ENCODE peak calls at places on chromosomes 2 and 18, in eight cellular contexts. K is prostate gland, U is K562, Y is GM12891, B is esophagus muscularis mucosa, O is spleen, X is upper lobe of left lung, L is sigmoid colon. S is an unnamed sample.

GRCh38 chr2:23321767-23322166 is 63.2 kb upstream of the KLHL29 start:
- DNase-seq in K (no peak), U (no peak), Y (no peak), B (no peak), O (no peak), X (no peak), L (no peak), S (no peak)

GRCh38 chr2:234986866-234987720 is 35.3 kb downstream of the SH3BP4 start:
- DNase-seq in K (no peak), U (no peak), Y (no peak), B (no peak), O (no peak), X (no peak), L (no peak), S (no peak)

GRCh38 chr2:220504890-220505564 is 877.6 kb downstream of the SLC4A3 start:
- DNase-seq in K (no peak), U (no peak), Y (no peak), B (no peak), O (no peak), X (no peak), L (no peak), S (no peak)

GRCh38 chr18:27996792-27997191 is 180.1 kb downstream of the CDH2 start:
- DNase-seq in K (no peak), U (no peak), Y (no peak), B (no peak), O (no peak), X (no peak), L (no peak), S (no peak)

GRCh38 chr2:128374711-128375413 is 56.2 kb upstream of the HS6ST1 start:
- DNase-seq in K (peak; percentile 45), U (no peak), Y (no peak), B (no peak), O (peak; percentile 68), X (peak; percentile 22), L (no peak), S (peak; percentile 24)

GRCh38 chr2:86453838-86454237 is 12.7 kb downstream of the KDM3A start:
- DNase-seq in K (peak; percentile 66), U (no peak), Y (no peak), B (no peak), O (no peak), X (peak; percentile 32), L (no peak), S (peak; percentile 83)

GRCh38 chr18:13103366-13103765 is 112.2 kb downstream of the CEP192 start:
- DNase-seq in K (no peak), U (no peak), Y (no peak), B (no peak), O (no peak), X (no peak), L (no peak), S (no peak)

GRCh38 chr2:22355816-22356433 is 1029.1 kb upstream of the KLHL29 start:
- DNase-seq in K (peak; percentile 55), U (peak; percentile 42), Y (peak; percentile 4), B (no peak), O (no peak), X (peak; percentile 46), L (peak; percentile 69), S (peak; percentile 51)

GRCh38 chr2:226127682-226128081 is 671.9 kb downstream of the IRS1 start:
- DNase-seq in K (no peak), U (no peak), Y (no peak), B (no peak), O (no peak), X (no peak), L (no peak), S (no peak)

GRCh38 chr2:106983305-106983704 is 97.3 kb upstream of the ST6GAL2 start:
- DNase-seq in K (no peak), U (no peak), Y (no peak), B (no peak), O (no peak), X (no peak), L (no peak), S (no peak)
- TF ChIP-seq POLR2A in K (no peak), U (no peak), Y (no peak), B (no peak), O (no peak), X (no peak), L (no peak), S (no peak)

GRCh38 chr18:75859533-75859932 is 432.0 kb upstream of the SMIM21 start:
- DNase-seq in K (no peak), U (no peak), Y (no peak), B (peak; percentile 39), O (no peak), X (no peak), L (no peak), S (no peak)

GRCh38 chr18:75857558-75857957 is 430.1 kb upstream of the SMIM21 start:
- DNase-seq in K (no peak), U (no peak), Y (no peak), B (no peak), O (no peak), X (no peak), L (no peak), S (no peak)

GRCh38 chr18:75860166-75860565 is 432.7 kb upstream of the SMIM21 start:
- DNase-seq in K (no peak), U (no peak), Y (no peak), B (no peak), O (no peak), X (no peak), L (no peak), S (no peak)

GRCh38 chr18:75854808-75855207 is 427.3 kb upstream of the SMIM21 start:
- DNase-seq in K (no peak), U (no peak), Y (no peak), B (peak; percentile 74), O (no peak), X (no peak), L (no peak), S (no peak)

DNA sequence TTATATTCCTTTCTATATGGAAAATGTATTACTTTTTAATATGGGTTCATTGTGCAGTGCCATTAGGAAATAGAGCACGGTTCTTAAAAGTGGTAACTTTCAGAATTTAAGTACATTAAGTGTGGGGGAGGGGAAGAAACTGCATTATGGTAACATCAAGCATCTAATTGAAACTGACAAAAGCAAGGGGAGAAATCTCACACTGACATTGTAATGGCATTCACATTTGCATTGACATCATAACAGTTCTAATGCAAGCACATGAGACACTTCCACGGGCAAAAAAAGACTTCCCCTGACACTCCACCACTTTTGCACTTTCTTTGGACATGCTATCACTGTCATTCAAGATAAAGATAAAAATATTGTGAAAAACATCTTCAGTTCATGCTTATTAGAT is 431.3 kb upstream of the SMIM21 start:
- DNase-seq in K (no peak), U (no peak), Y (no peak), B (no peak), O (no peak), X (no peak), L (no peak), S (no peak)
- TF ChIP-seq POLR2AphosphoS5 in K (no peak), U (no peak), Y (no peak), B (no peak), O (no peak), X (no peak), L (no peak), S (no peak)

GRCh38 chr2:46335404-46335965 is 38.3 kb downstream of the EPAS1 start:
- DNase-seq in K (no peak), U (no peak), Y (no peak), B (no peak), O (no peak), X (peak; percentile 63), L (peak; percentile 80), S (no peak)
- TF ChIP-seq POLR2A in K (no peak), U (no peak), Y (no peak), B (no peak), O (no peak), X (no peak), L (no peak), S (no peak)

GRCh38 chr2:195313976-195314375 is 343.1 kb upstream of the SLC39A10 start:
- DNase-seq in K (no peak), U (no peak), Y (no peak), B (no peak), O (no peak), X (no peak), L (no peak), S (no peak)
- TF ChIP-seq POLR2AphosphoS5 in K (no peak), U (no peak), Y (no peak), B (no peak), O (no peak), X (no peak), L (no peak), S (no peak)

GRCh38 chr2:96760036-96760985 is at the start of gene CNNM4:
- DNase-seq in K (peak; percentile 97), U (peak; percentile 95), Y (peak; percentile 85), B (peak; percentile 97), O (peak; percentile 99), X (peak; percentile 98), L (peak; percentile 97), S (peak; percentile 97)
- TF ChIP-seq POLR2A in K (peak; percentile 49), U (no peak), Y (no peak), B (no peak), O (no peak), X (peak; percentile 31), L (no peak), S (no peak)

GRCh38 chr2:231685349-231686191 is 22.8 kb upstream of the PTMA start:
- DNase-seq in K (no peak), U (no peak), Y (no peak), B (no peak), O (peak; percentile 64), X (no peak), L (no peak), S (no peak)
- TF ChIP-seq POLR2AphosphoS5 in K (no peak), U (no peak), Y (no peak), B (no peak), O (no peak), X (no peak), L (no peak), S (no peak)

DNA sequence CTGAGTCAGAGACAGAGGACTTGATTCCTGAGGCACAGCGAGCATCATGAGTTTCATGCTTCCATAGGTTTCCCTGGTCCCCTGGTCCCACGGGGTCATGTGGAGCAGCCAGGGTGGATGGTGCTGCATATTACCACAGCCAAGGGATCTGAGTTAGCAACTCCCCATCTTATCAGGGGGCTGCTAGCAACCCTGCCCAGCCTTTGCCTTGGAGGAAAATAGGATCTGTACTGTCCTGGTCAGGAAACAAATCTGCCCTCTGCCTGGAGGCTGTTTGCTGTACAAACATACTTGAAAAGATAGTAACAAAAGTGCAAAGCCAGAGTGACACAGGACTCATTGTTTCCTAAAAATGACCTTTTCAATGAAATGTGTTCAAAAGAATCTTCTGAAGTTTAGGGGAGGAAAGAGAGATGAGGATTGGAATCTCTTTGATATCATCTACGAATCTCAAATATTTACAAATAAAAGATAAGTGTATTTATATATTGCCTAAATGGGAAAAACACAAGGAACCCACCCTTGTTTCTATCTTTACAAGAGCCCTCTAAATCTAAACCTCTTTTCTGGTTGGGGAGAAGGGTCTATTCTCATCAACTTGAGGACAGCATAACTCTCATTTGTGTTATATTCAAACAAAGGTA is 194.8 kb downstream of the CD226 start:
- DNase-seq in K (no peak), U (no peak), Y (no peak), B (no peak), O (no peak), X (no peak), L (no peak), S (no peak)
- TF ChIP-seq POLR2A in K (no peak), U (no peak), Y (no peak), B (no peak), O (no peak), X (no peak), L (no peak), S (no peak)

GRCh38 chr2:104430892-104431291 is 423.0 kb upstream of the POU3F3 start:
- DNase-seq in K (no peak), U (no peak), Y (no peak), B (no peak), O (no peak), X (no peak), L (no peak), S (no peak)
- TF ChIP-seq POLR2AphosphoS5 in K (no peak), U (no peak), Y (no peak), B (no peak), O (no peak), X (no peak), L (no peak), S (no peak)

S was measured in stomach.